ENCODE peak calls at places on chromosomes 16 and 17, in four cellular contexts. N is HepG2, P is WTC11, I is K562. L is an unnamed sample.

GRCh38 chr17:55249861-55250260 is 14.9 kb upstream of the HLF start:
- DNase-seq in N (no peak), P (no peak), I (no peak), L (no peak)

GRCh38 chr17:62804822-62805221 is 3.3 kb downstream of the MARCHF10 start:
- DNase-seq in N (no peak), P (no peak), I (no peak), L (no peak)

GRCh38 chr16:19090916-19091315 is 22.8 kb upstream of the ITPRIPL2 start:
- DNase-seq in N (no peak), P (no peak), I (no peak), L (no peak)

GRCh38 chr17:45973943-45974859 is 24.8 kb upstream of the STH start:
- DNase-seq in N (no peak), P (no peak), I (no peak), L (no peak)

GRCh38 chr16:67158637-67159600 is 790 bp downstream of the TRADD start:
- DNase-seq in N (peak; percentile 48), P (peak; percentile 48), I (peak; percentile 57), L (peak; percentile 61)

GRCh38 chr17:82723169-82723807 is 6.8 kb downstream of the FN3KRP start:
- DNase-seq in N (no peak), P (no peak), I (no peak), L (no peak)

GRCh38 chr17:65848751-65849150 is 287.3 kb upstream of the AXIN2 start:
- DNase-seq in N (no peak), P (no peak), I (no peak), L (no peak)

GRCh38 chr16:70747703-70748631 is 53.0 kb downstream of the VAC14 start:
- DNase-seq in N (no peak), P (no peak), I (peak; percentile 38), L (no peak)

GRCh38 chr17:27389542-27390140 is 66.6 kb upstream of the KSR1 start:
- DNase-seq in N (no peak), P (no peak), I (no peak), L (no peak)

GRCh38 chr16:66026211-66026610 is 340.3 kb upstream of the CDH5 start:
- DNase-seq in N (no peak), P (peak; percentile 52), I (peak; percentile 9), L (peak; percentile 61)

GRCh38 chr17:32943647-32944191 is 15.8 kb downstream of the TMEM98 start:
- DNase-seq in N (peak; percentile 58), P (no peak), I (no peak), L (no peak)

GRCh38 chr17:79874329-79874981 is 35.2 kb upstream of the CBX4 start:
- DNase-seq in N (peak; percentile 48), P (no peak), I (peak; percentile 64), L (peak; percentile 80)

GRCh38 chr17:66654341-66654740 is 180.6 kb upstream of the CACNG5 start:
- DNase-seq in N (no peak), P (no peak), I (no peak), L (no peak)

GRCh38 chr17:82228278-82228841 is 482 bp upstream of the SLC16A3 start:
- DNase-seq in N (no peak), P (peak; percentile 50), I (no peak), L (no peak)

GRCh38 chr17:44005865-44006580 is 1.6 kb downstream of the NAGS start:
- DNase-seq in N (no peak), P (peak; percentile 77), I (no peak), L (peak; percentile 77)

GRCh38 chr16:76035689-76036088 is 241.5 kb upstream of the CNTNAP4 start:
- DNase-seq in N (no peak), P (no peak), I (no peak), L (no peak)

GRCh38 chr17:40909755-40910154 is 24.7 kb upstream of the KRT20 start:
- DNase-seq in N (peak; percentile 63), P (no peak), I (no peak), L (no peak)

GRCh38 chr17:42679492-42680330 is 1.9 kb downstream of the CCR10 start:
- DNase-seq in N (no peak), P (peak; percentile 82), I (peak; percentile 54), L (peak; percentile 86)

GRCh38 chr16:54932737-54933254 is 2.1 kb downstream of the IRX5 start:
- DNase-seq in N (no peak), P (peak; percentile 60), I (no peak), L (no peak)

GRCh38 chr16:64952177-64952576 is 169.7 kb downstream of the CDH11 start:
- DNase-seq in N (no peak), P (no peak), I (no peak), L (no peak)

GRCh38 chr16:69926241-69926640 is 24.9 kb upstream of the CLEC18A start:
- DNase-seq in N (no peak), P (no peak), I (no peak), L (no peak)

GRCh38 chr17:78412403-78412802 is 34.0 kb downstream of the PGS1 start:
- DNase-seq in N (no peak), P (no peak), I (peak; percentile 57), L (peak; percentile 58)

GRCh38 chr16:57732011-57732410 is 3.6 kb upstream of the KATNB1 start:
- DNase-seq in N (no peak), P (no peak), I (no peak), L (no peak)

GRCh38 chr17:2239882-2240430 is 63.6 kb downstream of the SMG6 start:
- DNase-seq in N (no peak), P (no peak), I (no peak), L (no peak)

GRCh38 chr17:4389079-4389478 is 22.6 kb upstream of the UBE2G1 start:
- DNase-seq in N (no peak), P (peak; percentile 55), I (no peak), L (no peak)

GRCh38 chr17:39761861-39762496 is 24.2 kb downstream of the GRB7 start:
- DNase-seq in N (no peak), P (no peak), I (no peak), L (no peak)

GRCh38 chr17:74042744-74043486 is 160.6 kb upstream of the RPL38 start:
- DNase-seq in N (peak; percentile 23), P (no peak), I (no peak), L (no peak)

GRCh38 chr17:48841395-48841831 is 10.6 kb downstream of the CALCOCO2 start:
- DNase-seq in N (no peak), P (no peak), I (no peak), L (no peak)

GRCh38 chr16:49493836-49494235 is 120.2 kb downstream of the C16orf78 start:
- DNase-seq in N (no peak), P (no peak), I (no peak), L (no peak)

GRCh38 chr17:40340327-40340726 is 24.2 kb downstream of the GJD3 start:
- DNase-seq in N (no peak), P (no peak), I (no peak), L (no peak)

GRCh38 chr16:72371307-72372081 is 199.5 kb upstream of the PMFBP1 start:
- DNase-seq in N (no peak), P (peak; percentile 44), I (no peak), L (no peak)

GRCh38 chr16:56115817-56116576 is 75.3 kb upstream of the GNAO1 start:
- DNase-seq in N (no peak), P (no peak), I (no peak), L (no peak)

GRCh38 chr16:29662000-29662728 is 883 bp upstream of the SPN start:
- DNase-seq in N (no peak), P (no peak), I (no peak), L (no peak)
- TF ChIP-seq FOXJ3 in N (no peak), P (no peak), I (no peak), L (no peak)

GRCh38 chr16:1746693-1747195 is 24.6 kb downstream of the NME3 start:
- DNase-seq in N (no peak), P (no peak), I (no peak), L (no peak)
- TF ChIP-seq FOXJ3 in N (no peak), P (no peak), I (no peak), L (no peak)

GRCh38 chr16:85227924-85228462 is 115.7 kb upstream of the CIBAR2 start:
- DNase-seq in N (no peak), P (peak; percentile 53), I (peak; percentile 67), L (peak; percentile 69)
- TF ChIP-seq FOXJ3 in N (no peak), P (no peak), I (no peak), L (no peak)

GRCh38 chr16:87693827-87694226 is 72.0 kb downstream of the KLHDC4 start:
- DNase-seq in N (no peak), P (no peak), I (no peak), L (no peak)
- TF ChIP-seq FOXJ3 in N (no peak), P (no peak), I (no peak), L (no peak)

GRCh38 chr16:61829631-61830030 is 206.6 kb downstream of the CDH8 start:
- DNase-seq in N (no peak), P (no peak), I (no peak), L (no peak)
- TF ChIP-seq FOXJ3 in N (no peak), P (no peak), I (no peak), L (no peak)

GRCh38 chr16:2819939-2820835 is 3.1 kb downstream of the PRSS21 start:
- DNase-seq in N (no peak), P (peak; percentile 11), I (no peak), L (no peak)
- TF ChIP-seq FOXJ3 in N (no peak), P (no peak), I (no peak), L (no peak)

DNA sequence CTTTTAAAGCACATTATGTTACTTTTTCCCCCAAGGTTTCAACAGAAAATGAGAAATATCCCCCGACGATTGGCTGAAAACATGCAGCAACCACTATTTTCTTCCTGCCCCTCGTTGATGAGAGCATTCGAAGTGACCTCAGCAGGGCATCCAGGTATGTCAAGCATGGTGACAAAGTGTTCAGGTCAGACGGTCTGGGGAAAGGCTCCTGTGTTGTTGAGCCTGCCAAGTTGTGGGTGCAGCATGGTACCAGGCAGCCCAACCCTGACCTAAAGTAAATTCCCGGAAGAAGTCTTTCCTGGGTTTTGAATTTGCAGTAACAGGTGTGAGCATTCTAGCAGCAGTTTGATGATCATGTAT is 51.7 kb upstream of the SEC14L1 start:
- DNase-seq in N (peak; percentile 29), P (no peak), I (peak; percentile 33), L (no peak)
- TF ChIP-seq FOXJ3 in N (no peak), P (no peak), I (no peak), L (no peak)